ENCODE peak calls at places on chromosomes 16 and 17, in nine cellular contexts. U, J, X, L, Z, C, E, Q and M are unnamed samples.

GRCh38 chr17:79818026-79818758 is 21.0 kb downstream of the CBX4 start:
- DNase-seq in Q (no peak), U (no peak), X (no peak), C (no peak), E (no peak), L (no peak), J (no peak), Z (no peak), M (no peak)

GRCh38 chr17:59277031-59277430 is 54.4 kb upstream of the YPEL2 start:
- DNase-seq in Q (no peak), Z (no peak), U (no peak), L (peak; percentile 37), E (peak; percentile 27), X (peak; percentile 39), J (no peak), C (no peak), M (no peak)

GRCh38 chr17:80422981-80423380 is 8.0 kb downstream of the ENDOV start:
- DNase-seq in J (no peak), Q (no peak), Z (no peak), C (no peak), E (no peak), X (peak; percentile 5), U (peak; percentile 86), L (no peak), M (no peak)

GRCh38 chr17:42009170-42009569 is 8.1 kb downstream of the DNAJC7 start:
- DNase-seq in Z (peak; percentile 25), C (no peak), L (no peak), J (no peak), U (no peak), X (no peak), E (no peak), Q (no peak), M (no peak)

GRCh38 chr17:31534223-31534888 is 142.9 kb downstream of the RAB11FIP4 start:
- DNase-seq in U (peak; percentile 11), X (no peak), E (no peak), Z (no peak), C (no peak), L (no peak), J (no peak), Q (no peak), M (no peak)

GRCh38 chr16:31696968-31697743 is 169.5 kb downstream of the AHSP start:
- DNase-seq in C (no peak), J (no peak), U (no peak), Z (no peak), X (no peak), Q (no peak), E (peak; percentile 26), L (no peak), M (no peak)

GRCh38 chr17:50904522-50905459 is 38.6 kb upstream of the TOB1 start:
- DNase-seq in Z (no peak), E (no peak), Q (no peak), L (no peak), U (no peak), J (no peak), X (no peak), C (no peak), M (no peak)

GRCh38 chr16:51164167-51164566 is 13.1 kb upstream of the SALL1 start:
- DNase-seq in U (no peak), Q (no peak), C (no peak), Z (no peak), L (no peak), J (no peak), E (no peak), X (no peak), M (no peak)

GRCh38 chr16:77211880-77212735 is 12.9 kb downstream of the SYCE1L start:
- DNase-seq in Z (peak; percentile 81), E (no peak), U (peak; percentile 93), Q (peak; percentile 68), C (peak; percentile 58), X (peak; percentile 74), L (peak; percentile 76), J (peak; percentile 66), M (peak; percentile 57)

GRCh38 chr17:34300652-34301390 is 15.3 kb downstream of the CCL11 start:
- DNase-seq in E (no peak), Q (no peak), L (peak; percentile 11), Z (no peak), C (no peak), J (no peak), U (no peak), X (no peak), M (no peak)

GRCh38 chr17:41665566-41666335 is 22.9 kb upstream of the EIF1 start:
- DNase-seq in Z (peak; percentile 91), X (peak; percentile 92), U (peak; percentile 98), J (peak; percentile 98), Q (peak; percentile 85), C (peak; percentile 78), L (peak; percentile 94), E (peak; percentile 91), M (peak; percentile 79)

GRCh38 chr16:30876867-30877266 is 17.0 kb downstream of the BCL7C start:
- DNase-seq in X (no peak), C (no peak), Z (no peak), L (no peak), E (no peak), J (no peak), U (no peak), Q (no peak), M (no peak)

GRCh38 chr16:51876934-51877333 is 670.0 kb downstream of the TOX3 start:
- DNase-seq in X (no peak), J (no peak), C (no peak), E (no peak), Q (no peak), L (no peak), Z (no peak), U (no peak), M (no peak)

GRCh38 chr16:86575754-86576557 is 2.4 kb upstream of the FOXL1 start:
- DNase-seq in X (no peak), U (peak; percentile 80), C (no peak), E (no peak), Q (peak; percentile 21), Z (peak; percentile 64), J (no peak), L (peak; percentile 48), M (no peak)

GRCh38 chr17:8753976-8754440 is 4.3 kb downstream of the SPDYE4 start:
- DNase-seq in L (no peak), J (no peak), X (peak; percentile 38), Z (no peak), E (peak; percentile 8), U (no peak), C (no peak), Q (no peak), M (no peak)

GRCh38 chr17:47897561-47897960 is 1.5 kb downstream of the SP2 start:
- DNase-seq in Q (no peak), J (no peak), E (no peak), Z (no peak), C (no peak), X (no peak), L (no peak), U (no peak), M (no peak)

GRCh38 chr16:1257561-1258217 is 1.8 kb downstream of the TPSD1 start:
- DNase-seq in Z (no peak), J (no peak), E (no peak), X (no peak), U (peak; percentile 71), Q (no peak), C (no peak), L (no peak), M (no peak)

GRCh38 chr17:74524751-74525725 is 6.2 kb downstream of the CD300LB start:
- DNase-seq in U (no peak), C (no peak), L (no peak), X (no peak), Z (no peak), J (no peak), Q (no peak), E (no peak), M (no peak)

GRCh38 chr17:64537488-64537887 is 30.7 kb downstream of the CEP95 start:
- DNase-seq in Q (no peak), Z (no peak), U (no peak), C (no peak), L (no peak), J (no peak), E (no peak), X (no peak), M (no peak)

GRCh38 chr16:27400751-27401620 is 988 bp upstream of the IL21R start:
- DNase-seq in Q (no peak), C (no peak), E (peak; percentile 44), Z (no peak), X (no peak), L (no peak), J (no peak), U (no peak), M (no peak)

GRCh38 chr16:88781140-88782077 is 3.6 kb downstream of the PIEZO1 start:
- DNase-seq in E (peak; percentile 47), X (no peak), J (peak; percentile 61), C (peak; percentile 53), U (peak; percentile 92), L (peak; percentile 76), Q (peak; percentile 55), Z (peak; percentile 84), M (peak; percentile 46)

GRCh38 chr17:83193336-83194188 is 114.2 kb downstream of the METRNL start:
- DNase-seq in C (no peak), Q (no peak), E (no peak), U (peak; percentile 83), J (no peak), X (no peak), L (no peak), Z (no peak), M (no peak)

GRCh38 chr16:24253192-24253591 is 2.9 kb upstream of the CACNG3 start:
- DNase-seq in J (peak; percentile 20), U (no peak), X (peak; percentile 53), Z (peak; percentile 43), L (peak; percentile 21), Q (peak; percentile 5), C (no peak), E (peak; percentile 48), M (no peak)